ENCODE peak calls at places on chromosomes 2 and 18, in ten cellular contexts. One of them, this sample, is unnamed.

GRCh38 chr2:45922577-45922988 is 271.1 kb downstream of the PRKCE start:
- DNase-seq in HCT116: no peak
- DNase-seq in left ventricle myocardium inferior: peak; percentile 72
- DNase-seq in heart left ventricle: peak; percentile 86
- DNase-seq in MM.1S: no peak
- DNase-seq in kidney: no peak
- DNase-seq in uterus: no peak
- DNase-seq in mucosa of descending colon: no peak
- DNase-seq in cardiac muscle cell: peak; percentile 82
- DNase-seq in pancreas: peak; percentile 20
- DNase-seq in this sample: no peak

GRCh38 chr2:239003933-239004636 is 156.2 kb downstream of the TWIST2 start:
- DNase-seq in HCT116: no peak
- DNase-seq in left ventricle myocardium inferior: no peak
- DNase-seq in heart left ventricle: no peak
- DNase-seq in MM.1S: no peak
- DNase-seq in kidney: peak; percentile 49
- DNase-seq in uterus: no peak
- DNase-seq in mucosa of descending colon: no peak
- DNase-seq in cardiac muscle cell: no peak
- DNase-seq in pancreas: no peak
- DNase-seq in this sample: no peak

GRCh38 chr18:9466911-9467310 is 8.4 kb upstream of the RALBP1 start:
- DNase-seq in HCT116: no peak
- DNase-seq in left ventricle myocardium inferior: no peak
- DNase-seq in heart left ventricle: no peak
- DNase-seq in MM.1S: no peak
- DNase-seq in kidney: no peak
- DNase-seq in uterus: no peak
- DNase-seq in mucosa of descending colon: no peak
- DNase-seq in cardiac muscle cell: peak; percentile 22
- DNase-seq in pancreas: no peak
- DNase-seq in this sample: no peak

GRCh38 chr2:205747827-205748386 is 65.6 kb downstream of the NRP2 start:
- DNase-seq in HCT116: no peak
- DNase-seq in left ventricle myocardium inferior: no peak
- DNase-seq in heart left ventricle: no peak
- DNase-seq in MM.1S: no peak
- DNase-seq in kidney: peak; percentile 70
- DNase-seq in uterus: no peak
- DNase-seq in mucosa of descending colon: no peak
- DNase-seq in cardiac muscle cell: no peak
- DNase-seq in pancreas: no peak
- DNase-seq in this sample: no peak

GRCh38 chr2:95057535-95058453 is 32.3 kb downstream of the MAL start:
- DNase-seq in HCT116: no peak
- DNase-seq in left ventricle myocardium inferior: no peak
- DNase-seq in heart left ventricle: no peak
- DNase-seq in MM.1S: no peak
- DNase-seq in kidney: peak; percentile 71
- DNase-seq in uterus: no peak
- DNase-seq in mucosa of descending colon: no peak
- DNase-seq in cardiac muscle cell: no peak
- DNase-seq in pancreas: peak; percentile 9
- DNase-seq in this sample: no peak

GRCh38 chr2:67713376-67713775 is 316.2 kb downstream of the ETAA1 start:
- DNase-seq in HCT116: no peak
- DNase-seq in left ventricle myocardium inferior: no peak
- DNase-seq in heart left ventricle: no peak
- DNase-seq in MM.1S: no peak
- DNase-seq in kidney: no peak
- DNase-seq in uterus: no peak
- DNase-seq in mucosa of descending colon: no peak
- DNase-seq in cardiac muscle cell: no peak
- DNase-seq in pancreas: no peak
- DNase-seq in this sample: no peak

GRCh38 chr2:86068098-86069047 is 37.3 kb downstream of the POLR1A start:
- DNase-seq in HCT116: no peak
- DNase-seq in left ventricle myocardium inferior: no peak
- DNase-seq in heart left ventricle: no peak
- DNase-seq in MM.1S: peak; percentile 76
- DNase-seq in kidney: no peak
- DNase-seq in uterus: no peak
- DNase-seq in mucosa of descending colon: no peak
- DNase-seq in cardiac muscle cell: no peak
- DNase-seq in pancreas: no peak
- DNase-seq in this sample: no peak

GRCh38 chr2:60476206-60476946 is 77.1 kb downstream of the BCL11A start:
- DNase-seq in HCT116: no peak
- DNase-seq in left ventricle myocardium inferior: peak; percentile 31
- DNase-seq in heart left ventricle: peak; percentile 54
- DNase-seq in MM.1S: no peak
- DNase-seq in kidney: no peak
- DNase-seq in uterus: no peak
- DNase-seq in mucosa of descending colon: no peak
- DNase-seq in cardiac muscle cell: no peak
- DNase-seq in pancreas: no peak
- DNase-seq in this sample: no peak

GRCh38 chr2:85999131-85999831 is 106.4 kb downstream of the POLR1A start:
- DNase-seq in HCT116: no peak
- DNase-seq in left ventricle myocardium inferior: no peak
- DNase-seq in heart left ventricle: no peak
- DNase-seq in MM.1S: peak; percentile 88
- DNase-seq in kidney: no peak
- DNase-seq in uterus: no peak
- DNase-seq in mucosa of descending colon: no peak
- DNase-seq in cardiac muscle cell: peak; percentile 55
- DNase-seq in pancreas: no peak
- DNase-seq in this sample: no peak

DNA sequence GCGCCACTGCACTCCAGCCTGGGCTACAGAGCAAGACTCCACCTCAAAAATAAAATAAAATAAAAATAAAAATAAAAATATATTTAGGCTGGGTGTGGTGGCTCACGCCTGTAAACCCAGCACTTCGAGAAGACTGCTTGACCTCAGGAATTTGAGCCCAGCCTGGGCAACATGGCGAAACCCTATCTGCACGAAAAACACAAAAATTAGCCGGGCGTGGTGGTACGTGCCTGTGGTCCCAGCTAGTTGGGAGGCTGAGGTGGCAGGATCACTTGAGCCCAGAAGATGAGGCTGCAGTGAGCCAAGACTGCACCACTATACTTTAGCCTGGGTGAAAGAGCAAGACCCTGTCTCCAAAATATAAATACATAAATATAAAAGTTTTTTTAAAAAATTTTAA is 6.4 kb downstream of the RTN4 start:
- DNase-seq in HCT116: no peak
- DNase-seq in left ventricle myocardium inferior: no peak
- DNase-seq in heart left ventricle: no peak
- DNase-seq in MM.1S: no peak
- DNase-seq in kidney: peak; percentile 39
- DNase-seq in uterus: no peak
- DNase-seq in mucosa of descending colon: no peak
- DNase-seq in cardiac muscle cell: no peak
- DNase-seq in pancreas: no peak
- DNase-seq in this sample: no peak
- H3K4me1 ChIP-seq in HCT116: peaks cover 21% of the 10 kb centered on the region
- H3K4me1 ChIP-seq in left ventricle myocardium inferior: peaks cover 49% of the 10 kb centered on the region
- H3K4me1 ChIP-seq in heart left ventricle: peaks cover 57% of the 10 kb centered on the region
- H3K4me1 ChIP-seq in MM.1S: peaks cover 8% of the 10 kb centered on the region
- H3K4me1 ChIP-seq in kidney: peaks cover 12% of the 10 kb centered on the region
- H3K4me1 ChIP-seq in uterus: peaks cover 3% of the 10 kb centered on the region
- H3K4me1 ChIP-seq in mucosa of descending colon: peaks cover 17% of the 10 kb centered on the region
- H3K4me1 ChIP-seq in cardiac muscle cell: peaks cover 15% of the 10 kb centered on the region
- H3K4me1 ChIP-seq in pancreas: peaks cover 16% of the 10 kb centered on the region
- H3K4me1 ChIP-seq in this sample: peaks cover 38% of the 10 kb centered on the region

DNA sequence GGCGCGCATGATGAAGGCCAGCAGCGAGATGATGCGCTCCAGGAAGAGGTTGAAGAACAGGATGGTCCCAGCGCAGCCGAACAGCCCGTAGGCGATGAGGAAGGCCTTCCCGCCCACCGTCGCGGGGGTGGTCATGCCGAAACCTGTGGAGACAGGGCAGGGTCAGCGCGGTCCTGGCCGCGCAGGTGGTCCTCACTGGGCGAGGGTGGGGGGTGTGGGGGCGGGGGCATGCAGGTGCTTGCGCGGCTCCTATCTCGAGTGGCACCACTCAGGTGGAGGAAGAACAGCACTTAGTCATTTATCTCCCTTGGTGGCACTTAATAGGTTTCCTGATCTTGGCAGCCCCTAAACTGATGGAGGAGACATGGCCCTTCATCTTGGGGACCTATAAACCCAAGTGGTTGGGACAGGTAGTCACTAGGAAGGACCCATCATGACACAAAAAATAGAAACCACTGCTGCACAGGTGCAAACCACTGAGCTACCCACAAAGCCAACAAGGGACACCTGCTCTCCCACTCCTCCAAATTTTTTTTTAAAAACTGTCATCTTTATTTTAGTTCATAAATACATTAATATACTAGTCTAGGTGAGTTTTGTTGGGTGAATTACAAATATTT is 118.8 kb downstream of the MSH2 start:
- DNase-seq in HCT116: no peak
- DNase-seq in left ventricle myocardium inferior: no peak
- DNase-seq in heart left ventricle: no peak
- DNase-seq in MM.1S: no peak
- DNase-seq in kidney: no peak
- DNase-seq in uterus: no peak
- DNase-seq in mucosa of descending colon: peak; percentile 53
- DNase-seq in cardiac muscle cell: no peak
- DNase-seq in pancreas: no peak
- DNase-seq in this sample: no peak
- H3K4me3 ChIP-seq in HCT116: no peak overlapping the region
- H3K4me3 ChIP-seq in left ventricle myocardium inferior: peak overlapping the region; percentile 63
- H3K4me3 ChIP-seq in heart left ventricle: peak overlapping the region; percentile 64
- H3K4me3 ChIP-seq in MM.1S: peak overlapping the region; percentile 71
- H3K4me3 ChIP-seq in kidney: no peak overlapping the region
- H3K4me3 ChIP-seq in uterus: no peak overlapping the region
- H3K4me3 ChIP-seq in mucosa of descending colon: no peak overlapping the region
- H3K4me3 ChIP-seq in cardiac muscle cell: no peak overlapping the region
- H3K4me3 ChIP-seq in pancreas: no peak overlapping the region
- H3K4me3 ChIP-seq in this sample: peak overlapping the region; percentile 45

GRCh38 chr2:234146087-234146826 is 95.8 kb downstream of the SPP2 start:
- DNase-seq in HCT116: no peak
- DNase-seq in left ventricle myocardium inferior: no peak
- DNase-seq in heart left ventricle: no peak
- DNase-seq in MM.1S: no peak
- DNase-seq in kidney: no peak
- DNase-seq in uterus: no peak
- DNase-seq in mucosa of descending colon: no peak
- DNase-seq in cardiac muscle cell: peak; percentile 87
- DNase-seq in pancreas: no peak
- DNase-seq in this sample: no peak
- TF ChIP-seq CTCF in HCT116: no peak
- TF ChIP-seq CTCF in left ventricle myocardium inferior: no peak
- TF ChIP-seq CTCF in heart left ventricle: no peak
- TF ChIP-seq CTCF in MM.1S: no peak
- TF ChIP-seq CTCF in kidney: no peak
- TF ChIP-seq CTCF in uterus: no peak
- TF ChIP-seq CTCF in mucosa of descending colon: no peak
- TF ChIP-seq CTCF in cardiac muscle cell: no peak
- TF ChIP-seq CTCF in pancreas: no peak
- TF ChIP-seq CTCF in this sample: no peak

DNA sequence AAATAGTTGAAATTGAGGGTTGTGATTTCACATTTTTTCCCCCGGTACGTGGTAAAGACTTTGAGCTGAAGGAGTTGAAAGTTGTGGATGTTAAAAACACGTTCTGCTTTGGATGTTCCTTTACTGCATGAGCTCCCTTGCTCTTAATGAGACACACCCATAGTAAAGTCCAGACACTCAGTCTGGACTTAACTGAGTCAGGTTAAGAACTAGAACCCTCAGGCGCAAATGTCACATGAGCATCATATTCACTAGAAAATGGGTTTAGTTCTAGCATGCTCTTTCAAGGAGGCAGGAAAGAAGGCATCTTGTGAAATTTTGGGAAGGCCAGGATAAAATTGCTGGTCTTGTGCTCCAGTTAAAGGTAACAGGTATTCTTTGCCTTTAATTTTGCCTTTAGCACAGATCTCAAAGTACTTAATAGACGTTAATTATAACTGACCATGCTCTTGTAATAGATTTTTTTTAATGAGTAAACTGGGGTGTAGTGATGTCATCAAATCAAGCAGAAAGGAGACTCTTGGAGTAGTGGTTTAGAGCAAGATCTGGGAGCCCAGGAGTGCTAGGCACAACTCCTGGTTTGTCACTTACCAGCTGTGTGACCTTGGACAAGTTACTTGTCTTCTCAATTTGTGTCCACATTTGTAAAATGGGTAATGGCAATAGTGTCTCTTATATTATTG is 20.6 kb downstream of the ITGA6 start:
- DNase-seq in HCT116: no peak
- DNase-seq in left ventricle myocardium inferior: no peak
- DNase-seq in heart left ventricle: no peak
- DNase-seq in MM.1S: no peak
- DNase-seq in kidney: no peak
- DNase-seq in uterus: no peak
- DNase-seq in mucosa of descending colon: no peak
- DNase-seq in cardiac muscle cell: no peak
- DNase-seq in pancreas: no peak
- DNase-seq in this sample: no peak
- H3K4me1 ChIP-seq in HCT116: peaks cover 61% of the 10 kb centered on the region
- H3K4me1 ChIP-seq in left ventricle myocardium inferior: peaks cover 77% of the 10 kb centered on the region
- H3K4me1 ChIP-seq in heart left ventricle: peaks cover 29% of the 10 kb centered on the region
- H3K4me1 ChIP-seq in MM.1S: peaks cover 5% of the 10 kb centered on the region
- H3K4me1 ChIP-seq in kidney: peaks cover 10% of the 10 kb centered on the region
- H3K4me1 ChIP-seq in uterus: no peaks in the 10 kb centered on the region
- H3K4me1 ChIP-seq in mucosa of descending colon: peaks cover 49% of the 10 kb centered on the region
- H3K4me1 ChIP-seq in cardiac muscle cell: peaks cover 6% of the 10 kb centered on the region
- H3K4me1 ChIP-seq in pancreas: peaks cover 8% of the 10 kb centered on the region
- H3K4me1 ChIP-seq in this sample: peaks cover 14% of the 10 kb centered on the region

DNA sequence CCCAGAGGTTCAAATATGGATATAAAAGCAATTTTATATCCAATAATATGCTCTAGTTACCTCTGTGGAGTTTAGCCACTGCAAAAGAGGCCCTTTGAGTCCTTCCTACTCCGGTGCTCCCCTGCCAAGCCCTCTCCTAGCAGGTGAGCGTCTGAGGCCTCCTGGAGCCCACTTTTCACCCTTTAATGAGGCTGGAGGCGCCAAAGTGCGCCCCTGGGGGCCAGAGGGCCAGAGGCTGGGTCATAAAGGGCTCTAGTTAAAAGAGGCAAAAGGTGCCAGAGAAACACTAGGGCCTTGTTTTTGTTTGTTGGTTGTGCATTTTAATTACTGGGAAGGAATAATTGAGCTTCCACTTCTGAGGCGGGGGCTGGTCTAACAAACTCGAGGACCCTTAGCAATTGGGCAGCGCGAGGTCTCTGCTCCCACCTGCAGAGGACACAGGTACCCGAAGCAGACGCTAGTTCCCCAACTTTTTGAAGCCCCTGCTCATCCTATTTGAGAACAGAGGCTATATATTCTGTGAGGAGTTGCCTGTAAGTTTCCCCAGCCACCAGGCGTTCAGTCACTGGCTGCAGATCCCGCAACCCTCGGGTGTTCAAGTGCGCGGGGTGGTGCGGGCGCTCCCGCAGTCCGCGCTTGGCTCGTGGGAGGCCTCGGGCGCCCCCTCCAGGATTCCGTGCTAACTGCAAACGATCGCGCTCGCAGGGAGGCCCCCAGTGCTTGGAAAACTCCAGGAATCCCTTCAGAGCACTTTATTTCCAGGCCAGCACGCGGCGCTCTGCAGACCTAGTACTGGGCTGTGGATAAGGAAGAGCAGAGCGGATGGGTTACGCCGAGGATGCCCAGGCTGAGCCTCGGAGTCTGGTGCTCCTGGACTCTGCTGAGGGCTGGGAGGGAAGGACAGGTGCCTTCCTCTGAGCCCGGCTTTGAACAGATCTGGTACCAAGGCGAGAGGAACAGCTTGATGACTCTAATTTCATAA is 14.1 kb downstream of the MSGN1 start:
- DNase-seq in HCT116: peak; percentile 82
- DNase-seq in left ventricle myocardium inferior: peak; percentile 79
- DNase-seq in heart left ventricle: peak; percentile 79
- DNase-seq in MM.1S: peak; percentile 37
- DNase-seq in kidney: peak; percentile 83
- DNase-seq in uterus: peak; percentile 27
- DNase-seq in mucosa of descending colon: peak; percentile 84
- DNase-seq in cardiac muscle cell: peak; percentile 87
- DNase-seq in pancreas: peak; percentile 42
- DNase-seq in this sample: peak; percentile 31
- H3K4me3 ChIP-seq in HCT116: no peak overlapping the region
- H3K4me3 ChIP-seq in left ventricle myocardium inferior: peak overlapping the region; percentile 36
- H3K4me3 ChIP-seq in heart left ventricle: peak overlapping the region; percentile 23
- H3K4me3 ChIP-seq in MM.1S: peak overlapping the region; percentile 33
- H3K4me3 ChIP-seq in kidney: peak overlapping the region; percentile 43
- H3K4me3 ChIP-seq in uterus: no peak overlapping the region
- H3K4me3 ChIP-seq in mucosa of descending colon: no peak overlapping the region
- H3K4me3 ChIP-seq in cardiac muscle cell: no peak overlapping the region
- H3K4me3 ChIP-seq in pancreas: no peak overlapping the region
- H3K4me3 ChIP-seq in this sample: no peak overlapping the region

This sample was measured in Caco-2.